ENCODE peak calls at places on chromosomes 3 and 15, in ten cellular contexts. Y is heart right ventricle; X is mesothelial cell of epicardium; R is pulmonary artery endothelial cell; C is iPS DF 19.7; F is CD8-positive, alpha-beta memory T cell; N is cardiac muscle cell; G is NCI-H2029 treated with DMSO at 0.1 percent for 48 hours; J is amniotic stem cell; W is esophagus squamous epithelium. E is an unnamed sample.

GRCh38 chr3:48012659-48013058 is 3.6 kb downstream of the MAP4 start:
- DNase-seq in Y (no peak), F (no peak), R (no peak), C (no peak), G (no peak), J (no peak), W (no peak), N (no peak), X (no peak), E (no peak)

GRCh38 chr3:169686874-169687273 is 23.4 kb upstream of the MECOM start:
- DNase-seq in Y (no peak), W (no peak), C (no peak), R (no peak), N (no peak), G (peak; percentile 13), J (no peak), X (no peak), F (no peak), E (no peak)

GRCh38 chr15:56672721-56673120 is 60.6 kb downstream of the ZNF280D start:
- DNase-seq in J (no peak), W (no peak), R (no peak), G (no peak), Y (no peak), N (peak; percentile 49), C (no peak), X (no peak), F (no peak), E (no peak)

GRCh38 chr3:18618723-18619122 is 193.6 kb upstream of the SATB1 start:
- DNase-seq in Y (no peak), C (peak; percentile 2), J (no peak), N (no peak), X (no peak), R (no peak), G (no peak), F (no peak), W (no peak), E (no peak)

GRCh38 chr3:51679777-51680176 is 8.7 kb downstream of the TEX264 start:
- DNase-seq in N (no peak), J (no peak), C (no peak), W (no peak), G (no peak), F (peak; percentile 35), Y (no peak), X (no peak), R (no peak), E (no peak)

GRCh38 chr3:73727854-73728253 is 103.1 kb upstream of the PDZRN3 start:
- DNase-seq in W (no peak), G (no peak), C (no peak), N (no peak), R (no peak), X (no peak), Y (no peak), F (no peak), J (no peak), E (no peak)

GRCh38 chr3:108180214-108180613 is 42.0 kb downstream of the IFT57 start:
- DNase-seq in N (peak; percentile 8), G (no peak), C (no peak), J (no peak), R (no peak), F (no peak), X (no peak), W (no peak), Y (no peak), E (no peak)

GRCh38 chr3:41144631-41145030 is 54.7 kb upstream of the CTNNB1 start:
- DNase-seq in J (no peak), X (no peak), W (no peak), F (no peak), C (no peak), G (no peak), N (no peak), R (no peak), Y (no peak), E (no peak)

GRCh38 chr3:64365877-64366276 is 140.6 kb upstream of the PRICKLE2 start:
- DNase-seq in N (no peak), Y (no peak), R (no peak), J (no peak), F (no peak), C (no peak), W (no peak), X (no peak), G (no peak), E (no peak)

GRCh38 chr3:105281989-105282388 is 84.7 kb upstream of the ALCAM start:
- DNase-seq in Y (no peak), J (no peak), X (no peak), N (no peak), W (no peak), G (no peak), F (no peak), R (no peak), C (no peak), E (no peak)

GRCh38 chr3:124834723-124835718 is 52.1 kb downstream of the ITGB5 start:
- DNase-seq in C (no peak), N (peak; percentile 86), X (no peak), F (peak; percentile 62), R (no peak), J (no peak), Y (peak; percentile 70), W (no peak), G (peak; percentile 96), E (peak; percentile 25)

GRCh38 chr3:59185586-59186381 is 136.0 kb upstream of the CFAP20DC start:
- DNase-seq in R (no peak), N (peak; percentile 1), C (no peak), X (no peak), G (no peak), Y (no peak), J (no peak), F (no peak), W (no peak), E (no peak)

GRCh38 chr3:48795997-48796732 is 51.5 kb downstream of the PRKAR2A start:
- DNase-seq in N (no peak), F (no peak), Y (no peak), R (no peak), W (no peak), G (no peak), X (no peak), C (no peak), J (no peak), E (no peak)

GRCh38 chr3:170584585-170585007 is 1.3 kb downstream of the SLC7A14 start:
- DNase-seq in G (no peak), C (peak; percentile 72), R (peak; percentile 15), J (peak; percentile 56), Y (peak; percentile 61), F (peak; percentile 48), W (no peak), N (peak; percentile 76), X (peak; percentile 88), E (no peak)

GRCh38 chr3:115470254-115470653 is 153.1 kb upstream of the GAP43 start:
- DNase-seq in X (no peak), R (no peak), J (no peak), W (no peak), N (no peak), Y (no peak), G (peak; percentile 48), F (no peak), C (no peak), E (no peak)

E was measured in T-helper 22 cell.